ENCODE peak calls at places on chromosomes 11 and 22, in six cellular contexts. One of them, this sample, is unnamed.
A peak's percentile ranks its signal among the peaks of the same experiment; 100 is the strongest.

GRCh38 chr11:71433648-71434450 is 14.3 kb downstream of the DHCR7 start:
- DNase-seq in mesenchymal stem cell: peak; percentile 22
- DNase-seq in lower lobe of right lung: peak; percentile 74
- DNase-seq in pancreas: no peak
- DNase-seq in breast epithelium: no peak
- DNase-seq in lung: peak; percentile 54
- DNase-seq in this sample: no peak

GRCh38 chr11:119375629-119376196 is 5.8 kb downstream of the USP2 start:
- DNase-seq in mesenchymal stem cell: peak; percentile 40
- DNase-seq in lower lobe of right lung: no peak
- DNase-seq in pancreas: peak; percentile 66
- DNase-seq in breast epithelium: peak; percentile 55
- DNase-seq in lung: no peak
- DNase-seq in this sample: peak; percentile 85

GRCh38 chr11:124602193-124602592 is 9.0 kb upstream of the PANX3 start:
- DNase-seq in mesenchymal stem cell: no peak
- DNase-seq in lower lobe of right lung: no peak
- DNase-seq in pancreas: no peak
- DNase-seq in breast epithelium: no peak
- DNase-seq in lung: no peak
- DNase-seq in this sample: no peak

GRCh38 chr22:46959369-46959768 is 196.9 kb downstream of the TBC1D22A start:
- DNase-seq in mesenchymal stem cell: no peak
- DNase-seq in lower lobe of right lung: no peak
- DNase-seq in pancreas: no peak
- DNase-seq in breast epithelium: no peak
- DNase-seq in lung: no peak
- DNase-seq in this sample: no peak

GRCh38 chr11:73240190-73240781 is 22.2 kb downstream of the P2RY2 start:
- DNase-seq in mesenchymal stem cell: peak; percentile 70
- DNase-seq in lower lobe of right lung: no peak
- DNase-seq in pancreas: no peak
- DNase-seq in breast epithelium: no peak
- DNase-seq in lung: no peak
- DNase-seq in this sample: no peak

GRCh38 chr11:115164774-115165173 is 339.4 kb downstream of the CADM1 start:
- DNase-seq in mesenchymal stem cell: peak; percentile 17
- DNase-seq in lower lobe of right lung: no peak
- DNase-seq in pancreas: no peak
- DNase-seq in breast epithelium: no peak
- DNase-seq in lung: no peak
- DNase-seq in this sample: no peak

GRCh38 chr11:11155962-11156815 is 196.9 kb downstream of the CSNK2A3 start:
- DNase-seq in mesenchymal stem cell: no peak
- DNase-seq in lower lobe of right lung: no peak
- DNase-seq in pancreas: no peak
- DNase-seq in breast epithelium: no peak
- DNase-seq in lung: no peak
- DNase-seq in this sample: no peak

GRCh38 chr11:69801513-69802335 is 17.5 kb downstream of the FGF3 start:
- DNase-seq in mesenchymal stem cell: peak; percentile 11
- DNase-seq in lower lobe of right lung: no peak
- DNase-seq in pancreas: peak; percentile 28
- DNase-seq in breast epithelium: no peak
- DNase-seq in lung: no peak
- DNase-seq in this sample: no peak

GRCh38 chr11:86182976-86183584 is 61.5 kb upstream of the EED start:
- DNase-seq in mesenchymal stem cell: no peak
- DNase-seq in lower lobe of right lung: peak; percentile 53
- DNase-seq in pancreas: no peak
- DNase-seq in breast epithelium: no peak
- DNase-seq in lung: no peak
- DNase-seq in this sample: no peak

GRCh38 chr11:35088226-35088625 is 50.7 kb upstream of the CD44 start:
- DNase-seq in mesenchymal stem cell: no peak
- DNase-seq in lower lobe of right lung: no peak
- DNase-seq in pancreas: peak; percentile 36
- DNase-seq in breast epithelium: no peak
- DNase-seq in lung: no peak
- DNase-seq in this sample: no peak

GRCh38 chr11:45754746-45755145 is 50.2 kb upstream of the SLC35C1 start:
- DNase-seq in mesenchymal stem cell: peak; percentile 25
- DNase-seq in lower lobe of right lung: no peak
- DNase-seq in pancreas: no peak
- DNase-seq in breast epithelium: no peak
- DNase-seq in lung: no peak
- DNase-seq in this sample: no peak

GRCh38 chr11:8732748-8733241 is 50.2 kb downstream of the RPL27A start:
- DNase-seq in mesenchymal stem cell: peak; percentile 75
- DNase-seq in lower lobe of right lung: no peak
- DNase-seq in pancreas: peak; percentile 80
- DNase-seq in breast epithelium: no peak
- DNase-seq in lung: no peak
- DNase-seq in this sample: peak; percentile 31

GRCh38 chr11:75498556-75499255 is 27.0 kb downstream of the GDPD5 start:
- DNase-seq in mesenchymal stem cell: no peak
- DNase-seq in lower lobe of right lung: no peak
- DNase-seq in pancreas: no peak
- DNase-seq in breast epithelium: no peak
- DNase-seq in lung: no peak
- DNase-seq in this sample: no peak

GRCh38 chr11:78722786-78723185 is 148.1 kb upstream of the NARS2 start:
- DNase-seq in mesenchymal stem cell: no peak
- DNase-seq in lower lobe of right lung: no peak
- DNase-seq in pancreas: no peak
- DNase-seq in breast epithelium: no peak
- DNase-seq in lung: no peak
- DNase-seq in this sample: no peak

GRCh38 chr11:16604784-16605439 is 133.5 kb upstream of the C11orf58 start:
- DNase-seq in mesenchymal stem cell: peak; percentile 57
- DNase-seq in lower lobe of right lung: peak; percentile 68
- DNase-seq in pancreas: peak; percentile 77
- DNase-seq in breast epithelium: no peak
- DNase-seq in lung: peak; percentile 60
- DNase-seq in this sample: no peak

GRCh38 chr11:36753960-36754359 is 155.9 kb upstream of the RAG2 start:
- DNase-seq in mesenchymal stem cell: no peak
- DNase-seq in lower lobe of right lung: no peak
- DNase-seq in pancreas: no peak
- DNase-seq in breast epithelium: no peak
- DNase-seq in lung: no peak
- DNase-seq in this sample: no peak

GRCh38 chr22:24178502-24179440 is 2.5 kb upstream of the SUSD2 start:
- DNase-seq in mesenchymal stem cell: no peak
- DNase-seq in lower lobe of right lung: no peak
- DNase-seq in pancreas: no peak
- DNase-seq in breast epithelium: no peak
- DNase-seq in lung: no peak
- DNase-seq in this sample: no peak

GRCh38 chr22:27581241-27581640 is 220.3 kb downstream of the MN1 start:
- DNase-seq in mesenchymal stem cell: no peak
- DNase-seq in lower lobe of right lung: no peak
- DNase-seq in pancreas: no peak
- DNase-seq in breast epithelium: no peak
- DNase-seq in lung: no peak
- DNase-seq in this sample: no peak

GRCh38 chr11:88179141-88179540 is 3.9 kb upstream of the RAB38 start:
- DNase-seq in mesenchymal stem cell: peak; percentile 48
- DNase-seq in lower lobe of right lung: no peak
- DNase-seq in pancreas: no peak
- DNase-seq in breast epithelium: no peak
- DNase-seq in lung: no peak
- DNase-seq in this sample: no peak

GRCh38 chr11:85758480-85759039 is 52.4 kb downstream of the SYTL2 start:
- DNase-seq in mesenchymal stem cell: no peak
- DNase-seq in lower lobe of right lung: no peak
- DNase-seq in pancreas: no peak
- DNase-seq in breast epithelium: no peak
- DNase-seq in lung: no peak
- DNase-seq in this sample: no peak

GRCh38 chr11:72939031-72939430 is 124.8 kb downstream of the ATG16L2 start:
- DNase-seq in mesenchymal stem cell: no peak
- DNase-seq in lower lobe of right lung: no peak
- DNase-seq in pancreas: no peak
- DNase-seq in breast epithelium: no peak
- DNase-seq in lung: no peak
- DNase-seq in this sample: no peak

GRCh38 chr11:14587203-14587602 is 56.4 kb upstream of the PDE3B start:
- DNase-seq in mesenchymal stem cell: no peak
- DNase-seq in lower lobe of right lung: no peak
- DNase-seq in pancreas: no peak
- DNase-seq in breast epithelium: no peak
- DNase-seq in lung: no peak
- DNase-seq in this sample: no peak

DNA sequence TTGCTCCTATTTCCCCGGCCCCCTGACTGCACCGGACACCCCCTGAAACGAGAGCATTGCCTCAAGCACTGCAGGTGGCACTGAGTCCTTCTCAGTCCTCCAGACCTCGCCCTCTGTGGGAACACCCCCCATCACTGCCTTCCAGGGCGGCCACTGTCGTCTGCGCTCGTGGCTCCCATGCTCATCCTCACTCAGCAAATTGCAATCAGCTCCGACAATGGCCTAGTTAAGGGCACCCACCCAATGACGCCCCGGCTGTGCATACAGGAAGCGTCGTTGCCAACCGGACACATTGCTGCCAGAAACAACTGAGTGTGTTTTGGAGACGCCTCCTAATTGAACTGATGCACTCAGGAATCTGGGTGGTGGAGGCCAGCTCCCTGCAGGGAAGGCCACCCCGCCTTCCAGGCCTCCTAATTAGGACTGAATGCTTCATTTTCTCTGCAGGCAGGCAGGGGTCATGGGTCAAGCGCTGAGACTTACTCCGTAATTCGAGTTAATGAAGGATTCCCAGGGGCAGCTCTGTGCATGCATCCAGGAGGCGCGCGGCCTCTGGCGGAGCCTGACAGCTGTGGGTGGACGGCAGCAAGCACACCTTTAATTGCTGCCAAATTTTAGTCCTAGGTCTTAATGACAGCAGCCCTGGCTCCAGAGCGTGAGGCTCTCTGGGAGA is 199.2 kb downstream of the BRD1 start:
- DNase-seq in mesenchymal stem cell: no peak
- DNase-seq in lower lobe of right lung: peak; percentile 43
- DNase-seq in pancreas: no peak
- DNase-seq in breast epithelium: no peak
- DNase-seq in lung: no peak
- DNase-seq in this sample: no peak
- H3K27ac ChIP-seq in mesenchymal stem cell: no peak overlapping the region
- H3K27ac ChIP-seq in lower lobe of right lung: no peak overlapping the region
- H3K27ac ChIP-seq in pancreas: no peak overlapping the region
- H3K27ac ChIP-seq in breast epithelium: no peak overlapping the region
- H3K27ac ChIP-seq in lung: no peak overlapping the region
- H3K27ac ChIP-seq in this sample: no peak overlapping the region

GRCh38 chr22:19062139-19062789 is 59.9 kb downstream of the DGCR2 start:
- DNase-seq in mesenchymal stem cell: no peak
- DNase-seq in lower lobe of right lung: peak; percentile 15
- DNase-seq in pancreas: peak; percentile 53
- DNase-seq in breast epithelium: no peak
- DNase-seq in lung: no peak
- DNase-seq in this sample: no peak
- H3K27ac ChIP-seq in mesenchymal stem cell: no peak overlapping the region
- H3K27ac ChIP-seq in lower lobe of right lung: no peak overlapping the region
- H3K27ac ChIP-seq in pancreas: no peak overlapping the region
- H3K27ac ChIP-seq in breast epithelium: no peak overlapping the region
- H3K27ac ChIP-seq in lung: no peak overlapping the region
- H3K27ac ChIP-seq in this sample: no peak overlapping the region

GRCh38 chr22:19817561-19818263 is 37.0 kb downstream of the GNB1L start:
- DNase-seq in mesenchymal stem cell: no peak
- DNase-seq in lower lobe of right lung: peak; percentile 74
- DNase-seq in pancreas: no peak
- DNase-seq in breast epithelium: no peak
- DNase-seq in lung: peak; percentile 46
- DNase-seq in this sample: no peak
- H3K27ac ChIP-seq in mesenchymal stem cell: no peak overlapping the region
- H3K27ac ChIP-seq in lower lobe of right lung: no peak overlapping the region
- H3K27ac ChIP-seq in pancreas: no peak overlapping the region
- H3K27ac ChIP-seq in breast epithelium: no peak overlapping the region
- H3K27ac ChIP-seq in lung: no peak overlapping the region
- H3K27ac ChIP-seq in this sample: no peak overlapping the region

GRCh38 chr11:44698228-44698923 is 28.4 kb upstream of the TSPAN18 start:
- DNase-seq in mesenchymal stem cell: no peak
- DNase-seq in lower lobe of right lung: no peak
- DNase-seq in pancreas: no peak
- DNase-seq in breast epithelium: no peak
- DNase-seq in lung: no peak
- DNase-seq in this sample: no peak

GRCh38 chr11:44701276-44701675 is 25.5 kb upstream of the TSPAN18 start:
- DNase-seq in mesenchymal stem cell: no peak
- DNase-seq in lower lobe of right lung: no peak
- DNase-seq in pancreas: no peak
- DNase-seq in breast epithelium: no peak
- DNase-seq in lung: no peak
- DNase-seq in this sample: no peak

GRCh38 chr11:44699497-44699896 is 27.3 kb upstream of the TSPAN18 start:
- DNase-seq in mesenchymal stem cell: no peak
- DNase-seq in lower lobe of right lung: no peak
- DNase-seq in pancreas: no peak
- DNase-seq in breast epithelium: no peak
- DNase-seq in lung: no peak
- DNase-seq in this sample: no peak

GRCh38 chr11:44702897-44703296 is 23.9 kb upstream of the TSPAN18 start:
- DNase-seq in mesenchymal stem cell: peak; percentile 19
- DNase-seq in lower lobe of right lung: no peak
- DNase-seq in pancreas: no peak
- DNase-seq in breast epithelium: no peak
- DNase-seq in lung: no peak
- DNase-seq in this sample: no peak

GRCh38 chr11:44700009-44700408 is 26.8 kb upstream of the TSPAN18 start:
- DNase-seq in mesenchymal stem cell: no peak
- DNase-seq in lower lobe of right lung: no peak
- DNase-seq in pancreas: no peak
- DNase-seq in breast epithelium: no peak
- DNase-seq in lung: no peak
- DNase-seq in this sample: no peak
- H3K27ac ChIP-seq in mesenchymal stem cell: no peak overlapping the region
- H3K27ac ChIP-seq in lower lobe of right lung: no peak overlapping the region
- H3K27ac ChIP-seq in pancreas: no peak overlapping the region
- H3K27ac ChIP-seq in breast epithelium: no peak overlapping the region
- H3K27ac ChIP-seq in lung: no peak overlapping the region
- H3K27ac ChIP-seq in this sample: no peak overlapping the region

GRCh38 chr22:41290262-41291221 is 4.6 kb upstream of the RANGAP1 start:
- DNase-seq in mesenchymal stem cell: peak; percentile 47
- DNase-seq in lower lobe of right lung: no peak
- DNase-seq in pancreas: no peak
- DNase-seq in breast epithelium: no peak
- DNase-seq in lung: no peak
- DNase-seq in this sample: no peak
- H3K27ac ChIP-seq in mesenchymal stem cell: peak overlapping the region; percentile 98
- H3K27ac ChIP-seq in lower lobe of right lung: peak overlapping the region; percentile 85
- H3K27ac ChIP-seq in pancreas: peak overlapping the region; percentile 1
- H3K27ac ChIP-seq in breast epithelium: no peak overlapping the region
- H3K27ac ChIP-seq in lung: no peak overlapping the region
- H3K27ac ChIP-seq in this sample: no peak overlapping the region